ENCODE peak calls at places on chromosomes 16 and 17, in six cellular contexts. One of them, this sample, is unnamed.

GRCh38 chr17:37220609-37220953 is 155.2 kb upstream of the C17orf78 start:
- DNase-seq in H9: peak; percentile 63
- DNase-seq in IMR-90: peak; percentile 54
- DNase-seq in neuronal stem cell: peak; percentile 31
- DNase-seq in H1: no peak
- DNase-seq in trophoblast cell: peak; percentile 60
- DNase-seq in this sample: peak; percentile 39

GRCh38 chr16:3874242-3874641 is 6.3 kb downstream of the CREBBP start:
- DNase-seq in H9: no peak
- DNase-seq in H1: no peak
- DNase-seq in IMR-90: no peak
- DNase-seq in neuronal stem cell: no peak
- DNase-seq in trophoblast cell: no peak
- DNase-seq in this sample: no peak

GRCh38 chr16:74297296-74297665 is 667 bp downstream of the PSMD7 start:
- DNase-seq in neuronal stem cell: no peak
- DNase-seq in IMR-90: peak; percentile 19
- DNase-seq in trophoblast cell: peak; percentile 42
- DNase-seq in H9: no peak
- DNase-seq in H1: no peak
- DNase-seq in this sample: peak; percentile 55

GRCh38 chr16:81542609-81543570 is 98.3 kb downstream of the CMIP start:
- DNase-seq in IMR-90: no peak
- DNase-seq in H1: no peak
- DNase-seq in trophoblast cell: no peak
- DNase-seq in neuronal stem cell: no peak
- DNase-seq in H9: no peak
- DNase-seq in this sample: no peak

GRCh38 chr16:67150058-67150832 is 553 bp downstream of the B3GNT9 start:
- DNase-seq in IMR-90: peak; percentile 55
- DNase-seq in H9: peak; percentile 84
- DNase-seq in H1: peak; percentile 94
- DNase-seq in trophoblast cell: no peak
- DNase-seq in neuronal stem cell: no peak
- DNase-seq in this sample: peak; percentile 76

GRCh38 chr16:67277999-67278772 is 1.1 kb upstream of the PLEKHG4 start:
- DNase-seq in H1: no peak
- DNase-seq in trophoblast cell: no peak
- DNase-seq in IMR-90: peak; percentile 90
- DNase-seq in neuronal stem cell: no peak
- DNase-seq in H9: no peak
- DNase-seq in this sample: peak; percentile 87

GRCh38 chr16:57422026-57422944 is 17.7 kb downstream of the CCL17 start:
- DNase-seq in H9: peak; percentile 51
- DNase-seq in neuronal stem cell: no peak
- DNase-seq in IMR-90: peak; percentile 72
- DNase-seq in H1: peak; percentile 60
- DNase-seq in trophoblast cell: peak; percentile 72
- DNase-seq in this sample: peak; percentile 67

GRCh38 chr17:71765437-71765836 is 355.4 kb upstream of the SOX9 start:
- DNase-seq in trophoblast cell: no peak
- DNase-seq in neuronal stem cell: no peak
- DNase-seq in H9: no peak
- DNase-seq in H1: no peak
- DNase-seq in IMR-90: peak; percentile 1
- DNase-seq in this sample: peak; percentile 59

GRCh38 chr16:90020260-90020837 is 1.1 kb upstream of the DBNDD1 start:
- DNase-seq in H1: no peak
- DNase-seq in trophoblast cell: no peak
- DNase-seq in IMR-90: peak; percentile 36
- DNase-seq in H9: no peak
- DNase-seq in neuronal stem cell: no peak
- DNase-seq in this sample: no peak

GRCh38 chr17:45700171-45701090 is 83.7 kb upstream of the CRHR1 start:
- DNase-seq in IMR-90: no peak
- DNase-seq in neuronal stem cell: no peak
- DNase-seq in trophoblast cell: no peak
- DNase-seq in H1: no peak
- DNase-seq in H9: no peak
- DNase-seq in this sample: no peak

GRCh38 chr17:63703029-63703428 is 3.1 kb upstream of the LIMD2 start:
- DNase-seq in H1: no peak
- DNase-seq in H9: no peak
- DNase-seq in IMR-90: no peak
- DNase-seq in neuronal stem cell: no peak
- DNase-seq in trophoblast cell: no peak
- DNase-seq in this sample: no peak

GRCh38 chr17:30296499-30297038 is 4.8 kb upstream of the BLMH start:
- DNase-seq in H9: no peak
- DNase-seq in neuronal stem cell: no peak
- DNase-seq in IMR-90: no peak
- DNase-seq in H1: no peak
- DNase-seq in trophoblast cell: peak; percentile 27
- DNase-seq in this sample: no peak

GRCh38 chr16:3656491-3657468 is 2.3 kb downstream of the DNASE1 start:
- DNase-seq in H9: peak; percentile 26
- DNase-seq in trophoblast cell: peak; percentile 99
- DNase-seq in neuronal stem cell: no peak
- DNase-seq in H1: no peak
- DNase-seq in IMR-90: no peak
- DNase-seq in this sample: no peak

GRCh38 chr16:80682435-80683070 is 121.8 kb downstream of the CDYL2 start:
- DNase-seq in H9: no peak
- DNase-seq in trophoblast cell: no peak
- DNase-seq in IMR-90: peak; percentile 89
- DNase-seq in neuronal stem cell: no peak
- DNase-seq in H1: no peak
- DNase-seq in this sample: no peak

GRCh38 chr16:85151603-85152413 is 39.5 kb upstream of the CIBAR2 start:
- DNase-seq in H1: no peak
- DNase-seq in trophoblast cell: no peak
- DNase-seq in IMR-90: peak; percentile 78
- DNase-seq in H9: no peak
- DNase-seq in neuronal stem cell: no peak
- DNase-seq in this sample: peak; percentile 75

GRCh38 chr17:49798182-49798581 is 9.7 kb downstream of the KAT7 start:
- DNase-seq in H1: no peak
- DNase-seq in trophoblast cell: no peak
- DNase-seq in H9: no peak
- DNase-seq in IMR-90: peak; percentile 71
- DNase-seq in neuronal stem cell: no peak
- DNase-seq in this sample: no peak

GRCh38 chr17:81581758-81582157 is 29.6 kb upstream of the FAAP100 start:
- DNase-seq in IMR-90: no peak
- DNase-seq in neuronal stem cell: no peak
- DNase-seq in trophoblast cell: no peak
- DNase-seq in H1: no peak
- DNase-seq in H9: no peak
- DNase-seq in this sample: no peak

GRCh38 chr17:81701288-81702071 is 1.7 kb upstream of the MRPL12 start:
- DNase-seq in neuronal stem cell: no peak
- DNase-seq in H1: no peak
- DNase-seq in IMR-90: no peak
- DNase-seq in trophoblast cell: no peak
- DNase-seq in H9: no peak
- DNase-seq in this sample: peak; percentile 29

GRCh38 chr16:90018297-90019200 is 707 bp downstream of the DBNDD1 start:
- DNase-seq in trophoblast cell: peak; percentile 31
- DNase-seq in H1: peak; percentile 77
- DNase-seq in IMR-90: no peak
- DNase-seq in neuronal stem cell: no peak
- DNase-seq in H9: peak; percentile 57
- DNase-seq in this sample: no peak

GRCh38 chr17:43020789-43021738 is 1.1 kb downstream of the VAT1 start:
- DNase-seq in H1: peak; percentile 66
- DNase-seq in trophoblast cell: peak; percentile 59
- DNase-seq in neuronal stem cell: peak; percentile 39
- DNase-seq in H9: peak; percentile 82
- DNase-seq in IMR-90: peak; percentile 50
- DNase-seq in this sample: peak; percentile 91

GRCh38 chr16:12349950-12350842 is 373.7 kb downstream of the SNX29 start:
- DNase-seq in trophoblast cell: no peak
- DNase-seq in IMR-90: no peak
- DNase-seq in neuronal stem cell: no peak
- DNase-seq in H1: no peak
- DNase-seq in H9: no peak
- DNase-seq in this sample: no peak

GRCh38 chr17:58487589-58488427 is at the start of gene HSF5:
- DNase-seq in IMR-90: no peak
- DNase-seq in neuronal stem cell: no peak
- DNase-seq in trophoblast cell: no peak
- DNase-seq in H9: peak; percentile 88
- DNase-seq in H1: peak; percentile 66
- DNase-seq in this sample: no peak

DNA sequence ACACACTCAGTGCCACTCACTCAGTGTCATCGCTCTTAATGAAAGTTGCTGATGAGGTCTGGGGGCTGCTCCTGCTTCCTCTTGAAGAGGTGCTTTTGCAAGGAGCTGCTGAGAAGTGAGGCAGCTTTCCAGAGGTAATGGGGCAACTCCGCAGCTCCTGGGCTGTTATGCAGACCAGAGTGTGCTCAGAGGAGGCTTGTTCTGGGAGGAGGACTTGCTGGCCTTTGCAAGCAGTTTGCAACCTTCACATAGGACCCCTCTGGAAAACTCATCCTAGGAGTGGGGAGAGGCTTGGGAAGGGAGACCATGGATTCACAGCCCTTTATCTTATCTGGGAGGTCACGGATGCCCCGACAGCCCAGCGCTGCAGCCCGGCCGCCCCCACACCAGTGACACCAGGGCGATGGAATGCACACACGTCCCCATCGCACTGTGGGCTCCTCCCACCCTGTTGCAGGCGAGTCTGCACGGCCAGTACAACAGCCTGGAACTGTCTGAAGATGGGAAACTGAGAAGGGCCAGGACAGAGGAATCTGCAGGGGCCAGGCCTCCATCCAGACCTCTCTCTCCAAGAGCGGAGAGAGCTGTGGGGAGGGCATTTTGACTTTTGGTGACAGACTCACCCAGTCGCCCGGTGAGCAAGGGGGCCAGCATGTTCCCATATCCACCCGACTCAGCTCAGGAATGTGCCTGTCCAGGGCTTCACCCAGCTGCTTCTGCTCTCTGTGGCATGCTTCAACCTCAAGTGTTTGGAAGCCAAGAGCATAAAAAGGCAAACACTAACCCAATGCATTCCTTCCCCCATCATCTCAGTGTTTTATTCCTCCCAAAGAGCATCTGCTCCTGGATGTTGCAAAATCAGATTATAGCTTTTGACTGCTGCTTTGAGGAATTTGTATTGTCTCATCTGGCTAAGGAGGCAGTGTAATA is 78.6 kb upstream of the ZNF469 start:
- DNase-seq in IMR-90: peak; percentile 98
- DNase-seq in H1: no peak
- DNase-seq in neuronal stem cell: no peak
- DNase-seq in H9: no peak
- DNase-seq in trophoblast cell: peak; percentile 74
- DNase-seq in this sample: peak; percentile 96
- H2AFZ ChIP-seq in IMR-90: peak overlapping the region; percentile 90
- H2AFZ ChIP-seq in H1: no peak overlapping the region
- H2AFZ ChIP-seq in neuronal stem cell: peak overlapping the region; percentile 56
- H2AFZ ChIP-seq in H9: no peak overlapping the region
- H2AFZ ChIP-seq in trophoblast cell: no peak overlapping the region
- H2AFZ ChIP-seq in this sample: no peak overlapping the region

GRCh38 chr16:72369273-72369672 is 197.3 kb upstream of the PMFBP1 start:
- DNase-seq in H9: no peak
- DNase-seq in IMR-90: no peak
- DNase-seq in H1: no peak
- DNase-seq in trophoblast cell: no peak
- DNase-seq in neuronal stem cell: no peak
- DNase-seq in this sample: no peak

GRCh38 chr16:72367841-72368240 is 195.9 kb upstream of the PMFBP1 start:
- DNase-seq in neuronal stem cell: no peak
- DNase-seq in H1: no peak
- DNase-seq in H9: no peak
- DNase-seq in trophoblast cell: no peak
- DNase-seq in IMR-90: no peak
- DNase-seq in this sample: no peak

GRCh38 chr16:72372082-72372615 is 200.2 kb upstream of the PMFBP1 start:
- DNase-seq in H1: no peak
- DNase-seq in H9: no peak
- DNase-seq in neuronal stem cell: no peak
- DNase-seq in trophoblast cell: no peak
- DNase-seq in IMR-90: no peak
- DNase-seq in this sample: no peak

GRCh38 chr16:72371307-72372081 is 199.5 kb upstream of the PMFBP1 start:
- DNase-seq in trophoblast cell: peak; percentile 6
- DNase-seq in IMR-90: peak; percentile 25
- DNase-seq in H9: peak; percentile 75
- DNase-seq in neuronal stem cell: peak; percentile 56
- DNase-seq in H1: no peak
- DNase-seq in this sample: peak; percentile 65

GRCh38 chr16:72372646-72373045 is 200.7 kb upstream of the PMFBP1 start:
- DNase-seq in H9: no peak
- DNase-seq in neuronal stem cell: no peak
- DNase-seq in trophoblast cell: no peak
- DNase-seq in IMR-90: no peak
- DNase-seq in H1: no peak
- DNase-seq in this sample: no peak
- H4K8ac ChIP-seq in H9: no peak overlapping the region
- H4K8ac ChIP-seq in neuronal stem cell: no peak overlapping the region
- H4K8ac ChIP-seq in trophoblast cell: no peak overlapping the region
- H4K8ac ChIP-seq in IMR-90: no peak overlapping the region
- H4K8ac ChIP-seq in H1: no peak overlapping the region
- H4K8ac ChIP-seq in this sample: no peak overlapping the region

GRCh38 chr16:88651989-88652762 is 1.3 kb upstream of the CYBA start:
- DNase-seq in neuronal stem cell: no peak
- DNase-seq in H9: no peak
- DNase-seq in trophoblast cell: no peak
- DNase-seq in H1: no peak
- DNase-seq in IMR-90: no peak
- DNase-seq in this sample: no peak
- H2AFZ ChIP-seq in neuronal stem cell: no peak overlapping the region
- H2AFZ ChIP-seq in H9: no peak overlapping the region
- H2AFZ ChIP-seq in trophoblast cell: no peak overlapping the region
- H2AFZ ChIP-seq in H1: no peak overlapping the region
- H2AFZ ChIP-seq in IMR-90: peak overlapping the region; percentile 32
- H2AFZ ChIP-seq in this sample: no peak overlapping the region

GRCh38 chr16:17384473-17384872 is 86.3 kb downstream of the XYLT1 start:
- DNase-seq in neuronal stem cell: no peak
- DNase-seq in H1: no peak
- DNase-seq in H9: no peak
- DNase-seq in IMR-90: no peak
- DNase-seq in trophoblast cell: no peak
- DNase-seq in this sample: no peak

GRCh38 chr16:17381784-17382183 is 89.0 kb downstream of the XYLT1 start:
- DNase-seq in H1: no peak
- DNase-seq in neuronal stem cell: no peak
- DNase-seq in IMR-90: no peak
- DNase-seq in H9: no peak
- DNase-seq in trophoblast cell: no peak
- DNase-seq in this sample: no peak

GRCh38 chr16:17380613-17381012 is 90.1 kb downstream of the XYLT1 start:
- DNase-seq in trophoblast cell: peak; percentile 34
- DNase-seq in H1: no peak
- DNase-seq in IMR-90: peak; percentile 49
- DNase-seq in H9: no peak
- DNase-seq in neuronal stem cell: no peak
- DNase-seq in this sample: no peak

GRCh38 chr16:17382514-17382913 is 88.2 kb downstream of the XYLT1 start:
- DNase-seq in trophoblast cell: peak; percentile 54
- DNase-seq in H1: no peak
- DNase-seq in neuronal stem cell: no peak
- DNase-seq in IMR-90: no peak
- DNase-seq in H9: no peak
- DNase-seq in this sample: no peak

GRCh38 chr16:17382949-17383348 is 87.8 kb downstream of the XYLT1 start:
- DNase-seq in IMR-90: no peak
- DNase-seq in trophoblast cell: no peak
- DNase-seq in H1: no peak
- DNase-seq in neuronal stem cell: no peak
- DNase-seq in H9: no peak
- DNase-seq in this sample: no peak
- H4K8ac ChIP-seq in IMR-90: no peak overlapping the region
- H4K8ac ChIP-seq in trophoblast cell: no peak overlapping the region
- H4K8ac ChIP-seq in H1: no peak overlapping the region
- H4K8ac ChIP-seq in neuronal stem cell: no peak overlapping the region
- H4K8ac ChIP-seq in H9: no peak overlapping the region
- H4K8ac ChIP-seq in this sample: no peak overlapping the region